ENCODE peak calls at places on chromosomes 2 and 18, in nine cellular contexts. K is Peyer's patch, A is right lobe of liver, V is testis, R is H1, Q is suprapubic skin, I is tibial nerve, X is A549, N is breast epithelium. P is an unnamed sample.

GRCh38 chr2:27897755-27898154 is 7.2 kb downstream of the BABAM2 start:
- DNase-seq in I (no peak), V (no peak), K (no peak), A (no peak), N (no peak), X (no peak), R (no peak), Q (no peak), P (no peak)

GRCh38 chr2:227443889-227444568 is 27.9 kb upstream of the AGFG1 start:
- DNase-seq in V (no peak), X (no peak), N (no peak), K (no peak), I (no peak), Q (no peak), A (no peak), R (no peak), P (no peak)

GRCh38 chr18:54717673-54718435 is 110.4 kb upstream of the RAB27B start:
- DNase-seq in X (no peak), N (no peak), A (no peak), V (no peak), Q (no peak), I (no peak), R (peak; percentile 56), K (peak; percentile 30), P (no peak)

GRCh38 chr2:230985519-230986231 is 10.2 kb upstream of the SPATA3 start:
- DNase-seq in Q (no peak), I (no peak), X (no peak), N (no peak), V (no peak), R (no peak), K (no peak), A (no peak), P (peak; percentile 64)

GRCh38 chr2:155372969-155373368 is 674.5 kb downstream of the KCNJ3 start:
- DNase-seq in N (no peak), R (no peak), K (no peak), I (no peak), X (peak; percentile 22), Q (no peak), V (no peak), A (no peak), P (no peak)

GRCh38 chr18:65938592-65939372 is 188.0 kb downstream of the CDH7 start:
- DNase-seq in N (no peak), R (peak; percentile 62), A (no peak), I (no peak), K (no peak), V (peak; percentile 85), Q (no peak), X (peak; percentile 59), P (no peak)

GRCh38 chr2:55130849-55131248 is 80.6 kb upstream of the RTN4 start:
- DNase-seq in Q (no peak), I (no peak), N (no peak), X (no peak), A (no peak), K (no peak), R (no peak), V (no peak), P (no peak)

GRCh38 chr2:26613241-26614204 is 27.6 kb downstream of the CIB4 start:
- DNase-seq in N (no peak), A (no peak), R (peak; percentile 52), Q (peak; percentile 49), K (no peak), V (peak; percentile 75), X (no peak), I (no peak), P (no peak)

GRCh38 chr2:26561918-26562810 is 79.0 kb downstream of the CIB4 start:
- DNase-seq in K (no peak), V (peak; percentile 60), R (no peak), X (peak; percentile 64), A (peak; percentile 70), I (no peak), N (no peak), Q (peak; percentile 69), P (no peak)

GRCh38 chr2:102107741-102108070 is 34.8 kb upstream of the IL1R1 start:
- DNase-seq in X (peak; percentile 75), Q (no peak), R (no peak), I (no peak), V (no peak), N (no peak), K (no peak), A (no peak), P (no peak)

GRCh38 chr2:226466589-226466988 is 333.0 kb downstream of the IRS1 start:
- DNase-seq in N (no peak), Q (no peak), I (no peak), R (no peak), V (no peak), K (no peak), A (no peak), X (no peak), P (no peak)

GRCh38 chr2:117068371-117068770 is 746.1 kb upstream of the DDX18 start:
- DNase-seq in V (no peak), Q (no peak), N (no peak), X (no peak), A (no peak), R (no peak), K (no peak), I (no peak), P (no peak)

GRCh38 chr2:160306985-160307384 is 106.9 kb upstream of the ITGB6 start:
- DNase-seq in K (no peak), Q (peak; percentile 69), V (peak; percentile 66), N (no peak), R (no peak), I (no peak), A (no peak), X (no peak), P (peak; percentile 75)

GRCh38 chr2:84946204-84947009 is 24.6 kb upstream of the KCMF1 start:
- DNase-seq in I (no peak), A (no peak), V (no peak), K (peak; percentile 70), R (no peak), X (peak; percentile 94), Q (no peak), N (no peak), P (no peak)

GRCh38 chr2:130819226-130819914 is 17.3 kb upstream of the ARHGEF4 start:
- DNase-seq in K (no peak), A (no peak), Q (peak; percentile 59), X (no peak), R (peak; percentile 54), V (no peak), I (no peak), N (peak; percentile 28), P (no peak)

GRCh38 chr18:13139885-13140450 is 78.6 kb upstream of the LDLRAD4 start:
- DNase-seq in I (no peak), K (no peak), R (no peak), X (peak; percentile 27), A (no peak), Q (no peak), N (no peak), V (no peak), P (no peak)

GRCh38 chr2:47040662-47041061 is 114.4 kb downstream of the STPG4 start:
- DNase-seq in A (peak; percentile 80), I (no peak), K (no peak), Q (no peak), R (no peak), V (no peak), X (no peak), N (no peak), P (no peak)

GRCh38 chr2:47041891-47042684 is 113.0 kb downstream of the STPG4 start:
- DNase-seq in Q (no peak), I (no peak), R (no peak), K (no peak), N (no peak), V (no peak), X (no peak), A (no peak), P (no peak)

GRCh38 chr2:47039913-47040562 is 115.1 kb downstream of the STPG4 start:
- DNase-seq in K (no peak), R (no peak), X (no peak), V (no peak), N (no peak), A (no peak), I (no peak), Q (no peak), P (no peak)

GRCh38 chr2:47039502-47039870 is 115.6 kb downstream of the STPG4 start:
- DNase-seq in K (no peak), N (no peak), A (no peak), I (no peak), X (no peak), V (no peak), Q (no peak), R (no peak), P (no peak)

GRCh38 chr2:47041065-47041464 is 114.0 kb downstream of the STPG4 start:
- DNase-seq in A (no peak), N (no peak), V (peak; percentile 66), I (no peak), K (no peak), R (no peak), X (no peak), Q (no peak), P (no peak)
- TF ChIP-seq POLR2A in A (no peak), N (no peak), V (no peak), I (no peak), K (no peak), R (no peak), X (no peak), Q (no peak), P (no peak)

GRCh38 chr2:181955010-181955409 is 30.6 kb upstream of the PPP1R1C start:
- DNase-seq in X (peak; percentile 54), N (no peak), A (no peak), I (no peak), R (no peak), Q (no peak), V (no peak), K (no peak), P (no peak)
- H3K4me3 ChIP-seq in X (peak overlapping the region; percentile 46), N (no peak overlapping the region), A (no peak overlapping the region), I (no peak overlapping the region), R (no peak overlapping the region), Q (no peak overlapping the region), V (no peak overlapping the region), K (no peak overlapping the region), P (no peak overlapping the region)

GRCh38 chr2:67234443-67234842 is 162.7 kb upstream of the ETAA1 start:
- DNase-seq in K (no peak), I (no peak), A (no peak), N (no peak), Q (no peak), V (no peak), X (peak; percentile 22), R (no peak), P (no peak)
- TF ChIP-seq CTCF in K (peak; percentile 12), I (no peak), A (peak; percentile 11), N (no peak), Q (no peak), V (no peak), X (peak; percentile 22), R (peak; percentile 86), P (no peak)

DNA sequence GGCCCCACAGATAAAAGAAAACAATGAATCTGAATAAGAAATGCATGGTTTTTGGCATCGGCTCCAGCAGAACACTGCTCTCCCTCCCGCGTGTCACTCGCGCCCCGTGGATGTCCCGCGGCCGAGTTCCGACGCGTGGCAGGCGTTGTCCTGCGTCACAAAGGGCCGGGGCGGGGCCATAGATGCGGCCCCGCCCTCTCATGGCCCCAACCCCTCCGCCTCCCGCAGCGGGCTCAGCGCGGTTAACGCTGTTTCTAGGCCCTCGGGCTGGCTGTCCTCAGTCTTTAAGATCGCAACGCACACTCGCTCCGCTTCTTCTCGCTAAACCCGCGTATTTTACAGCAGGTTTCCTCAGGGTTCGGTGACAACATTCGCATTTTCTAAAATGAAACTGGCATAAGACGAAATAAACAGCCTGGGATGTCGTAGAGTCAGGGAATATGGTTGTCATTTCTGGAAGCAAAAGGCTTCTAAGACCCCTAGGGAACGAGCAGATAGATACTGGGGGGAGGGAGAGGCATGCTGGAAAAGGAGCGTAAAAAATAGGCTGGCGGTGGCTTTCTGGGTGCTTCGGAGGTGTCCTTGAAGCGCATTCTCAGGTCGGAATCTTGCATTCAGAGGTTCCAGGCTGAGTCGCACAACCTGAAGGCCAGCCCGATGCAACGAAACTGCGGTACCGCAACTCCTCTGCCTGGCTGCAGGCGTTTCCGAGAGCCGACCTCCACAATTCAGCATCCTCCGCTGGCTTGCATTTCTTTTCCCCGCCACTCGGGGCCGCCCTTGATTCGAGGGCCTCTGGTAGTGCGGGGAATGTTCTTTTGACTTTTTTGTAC is at the start of gene FKBP7:
- DNase-seq in K (peak; percentile 89), Q (peak; percentile 91), A (peak; percentile 94), V (peak; percentile 94), N (peak; percentile 83), I (peak; percentile 84), R (peak; percentile 84), X (peak; percentile 84), P (peak; percentile 97)
- TF ChIP-seq POLR2A in K (peak; percentile 61), Q (no peak), A (peak; percentile 71), V (peak; percentile 69), N (peak; percentile 65), I (peak; percentile 97), R (peak; percentile 74), X (peak; percentile 66), P (no peak)

P was measured in lower leg skin.